ENCODE peak calls at places on chromosomes 13 and 19, in eight cellular contexts. H, W, E, J, B, T, Y and P are unnamed samples.

GRCh38 chr19:18793144-18794028 is 2.3 kb upstream of the COMP start:
- DNase-seq in H (no peak), W (no peak), E (no peak), J (no peak), B (no peak), T (no peak), Y (no peak), P (no peak)

GRCh38 chr13:40536443-40537113 is 129.9 kb downstream of the FOXO1 start:
- DNase-seq in H (peak; percentile 39), W (peak; percentile 90), E (no peak), J (peak; percentile 94), B (no peak), T (peak; percentile 52), Y (no peak), P (no peak)

GRCh38 chr13:59422646-59423045 is 741.1 kb downstream of the DIAPH3 start:
- DNase-seq in H (no peak), W (no peak), E (no peak), J (no peak), B (no peak), T (no peak), Y (no peak), P (no peak)

GRCh38 chr19:18156268-18156667 is 3.3 kb downstream of the PIK3R2 start:
- DNase-seq in H (no peak), W (no peak), E (no peak), J (no peak), B (no peak), T (no peak), Y (no peak), P (no peak)

GRCh38 chr19:38142176-38143035 is 81.6 kb downstream of the DPF1 start:
- DNase-seq in H (peak; percentile 34), W (no peak), E (no peak), J (peak; percentile 60), B (no peak), T (peak; percentile 15), Y (peak; percentile 30), P (peak; percentile 76)

GRCh38 chr13:111265006-111265700 is 55.3 kb upstream of the TEX29 start:
- DNase-seq in H (no peak), W (no peak), E (no peak), J (no peak), B (no peak), T (no peak), Y (no peak), P (no peak)

GRCh38 chr13:31803327-31803726 is 64.0 kb downstream of the RXFP2 start:
- DNase-seq in H (no peak), W (no peak), E (no peak), J (no peak), B (no peak), T (no peak), Y (no peak), P (no peak)

GRCh38 chr13:103199380-103200088 is 133.3 kb upstream of the SLC10A2 start:
- DNase-seq in H (no peak), W (no peak), E (no peak), J (no peak), B (no peak), T (no peak), Y (no peak), P (no peak)

GRCh38 chr13:110628477-110628793 is 13.1 kb downstream of the NAXD start:
- DNase-seq in H (no peak), W (no peak), E (no peak), J (no peak), B (peak; percentile 91), T (peak; percentile 33), Y (no peak), P (no peak)

GRCh38 chr19:2624537-2625091 is 77.9 kb downstream of the GNG7 start:
- DNase-seq in H (peak; percentile 75), W (peak; percentile 58), E (no peak), J (peak; percentile 78), B (peak; percentile 60), T (no peak), Y (peak; percentile 70), P (no peak)

GRCh38 chr13:104525467-104525866 is 1459.2 kb upstream of the SLC10A2 start:
- DNase-seq in H (no peak), W (no peak), E (no peak), J (no peak), B (peak; percentile 44), T (no peak), Y (no peak), P (no peak)

GRCh38 chr19:49677232-49677881 is at the start of gene PRMT1:
- DNase-seq in H (no peak), W (no peak), E (no peak), J (peak; percentile 47), B (no peak), T (peak; percentile 44), Y (peak; percentile 51), P (peak; percentile 74)

GRCh38 chr13:79973533-79973963 is 367.4 kb downstream of the SPRY2 start:
- DNase-seq in H (no peak), W (no peak), E (no peak), J (no peak), B (no peak), T (peak; percentile 17), Y (no peak), P (peak; percentile 8)

GRCh38 chr13:36344173-36344572 is 2.0 kb downstream of the SPART start:
- DNase-seq in H (no peak), W (no peak), E (no peak), J (peak; percentile 35), B (no peak), T (peak; percentile 10), Y (no peak), P (peak; percentile 13)

GRCh38 chr13:70405266-70405665 is 297.0 kb upstream of the KLHL1 start:
- DNase-seq in H (no peak), W (no peak), E (no peak), J (no peak), B (no peak), T (no peak), Y (no peak), P (no peak)

GRCh38 chr13:38394777-38395504 is 45.3 kb downstream of the UFM1 start:
- DNase-seq in H (no peak), W (no peak), E (no peak), J (no peak), B (no peak), T (no peak), Y (no peak), P (no peak)

GRCh38 chr13:26971990-26972888 is 199.4 kb downstream of the USP12 start:
- DNase-seq in H (peak; percentile 69), W (no peak), E (no peak), J (no peak), B (no peak), T (peak; percentile 80), Y (peak; percentile 39), P (peak; percentile 37)

GRCh38 chr13:98613591-98613990 is 36.7 kb upstream of the STK24 start:
- DNase-seq in H (no peak), W (no peak), E (no peak), J (no peak), B (no peak), T (no peak), Y (no peak), P (no peak)

GRCh38 chr19:18833141-18833476 is 1.4 kb downstream of the UPF1 start:
- DNase-seq in H (no peak), W (no peak), E (no peak), J (no peak), B (no peak), T (no peak), Y (no peak), P (no peak)

GRCh38 chr13:27619711-27620376 is 485 bp downstream of the LNX2 start:
- DNase-seq in H (no peak), W (peak; percentile 22), E (peak; percentile 15), J (peak; percentile 52), B (peak; percentile 81), T (peak; percentile 57), Y (peak; percentile 42), P (no peak)

DNA sequence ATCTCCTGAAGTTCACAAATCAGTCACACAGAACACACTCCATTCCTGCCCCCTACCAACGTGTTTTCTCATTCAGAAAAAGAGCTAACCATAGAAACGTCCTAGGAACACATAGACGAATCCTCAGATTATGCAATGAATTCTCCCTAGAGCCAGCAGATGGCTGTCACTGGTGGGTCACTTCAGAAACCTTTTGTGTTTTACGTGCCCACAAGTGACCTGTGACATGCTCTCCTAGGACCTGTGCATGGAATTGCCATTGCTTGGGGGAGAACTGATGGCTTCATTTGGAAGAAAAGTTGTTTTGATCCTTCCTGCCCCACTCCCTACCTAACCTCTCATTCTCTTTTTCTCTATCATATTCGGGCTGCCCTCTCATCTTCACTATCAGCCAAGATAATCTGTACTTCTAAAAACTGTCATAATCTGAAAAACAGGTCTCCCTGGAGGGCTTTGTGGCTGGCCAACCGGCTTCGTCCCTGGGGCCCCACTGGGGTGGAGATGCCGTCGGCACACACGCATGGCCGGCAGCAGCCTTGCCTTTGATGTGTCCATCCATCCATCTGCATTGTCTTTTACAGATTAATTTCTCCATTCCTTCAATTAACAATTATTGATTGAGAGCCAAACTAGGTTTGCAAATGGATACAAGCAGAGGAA is 144.1 kb upstream of the SERP2 start:
- DNase-seq in H (no peak), W (no peak), E (no peak), J (no peak), B (no peak), T (no peak), Y (no peak), P (no peak)
- TF ChIP-seq POLR2A in H (no peak), W (no peak), E (no peak), J (no peak), B (no peak), T (no peak), Y (no peak), P (no peak)

GRCh38 chr19:55605637-55606470 is at the start of gene ZNF865:
- DNase-seq in H (peak; percentile 77), W (peak; percentile 57), E (no peak), J (peak; percentile 79), B (peak; percentile 87), T (peak; percentile 86), Y (peak; percentile 78), P (peak; percentile 74)
- TF ChIP-seq POLR2A in H (no peak), W (no peak), E (no peak), J (peak; percentile 59), B (no peak), T (no peak), Y (peak; percentile 15), P (no peak)

GRCh38 chr13:29428310-29428991 is 167.0 kb downstream of the SLC7A1 start:
- DNase-seq in H (no peak), W (no peak), E (no peak), J (no peak), B (no peak), T (no peak), Y (no peak), P (no peak)
- TF ChIP-seq POLR2A in H (no peak), W (no peak), E (no peak), J (no peak), B (no peak), T (no peak), Y (no peak), P (no peak)

GRCh38 chr19:14476307-14476662 is 1.1 kb upstream of the PTGER1 start:
- DNase-seq in H (no peak), W (no peak), E (no peak), J (no peak), B (no peak), T (no peak), Y (no peak), P (no peak)

GRCh38 chr19:14478113-14478545 is 3.0 kb upstream of the PTGER1 start:
- DNase-seq in H (no peak), W (no peak), E (no peak), J (no peak), B (no peak), T (no peak), Y (no peak), P (no peak)

GRCh38 chr19:14475251-14476073 is at the start of gene PTGER1:
- DNase-seq in H (no peak), W (no peak), E (no peak), J (no peak), B (no peak), T (no peak), Y (no peak), P (peak; percentile 67)

GRCh38 chr19:14477417-14478112 is 2.4 kb upstream of the PTGER1 start:
- DNase-seq in H (no peak), W (no peak), E (no peak), J (no peak), B (no peak), T (no peak), Y (no peak), P (no peak)

GRCh38 chr19:14476663-14477401 is 1.7 kb upstream of the PTGER1 start:
- DNase-seq in H (peak; percentile 51), W (no peak), E (no peak), J (no peak), B (peak; percentile 84), T (peak; percentile 46), Y (peak; percentile 31), P (peak; percentile 67)
- TF ChIP-seq POLR2A in H (no peak), W (no peak), E (no peak), J (no peak), B (no peak), T (no peak), Y (no peak), P (no peak)